ENCODE peak calls at places on chromosomes 12 and 14, in nine cellular contexts. A is epithelial cell of esophagus, P is globus pallidus, W is kidney epithelial cell, J is MCF 10A, I is body of pancreas, X is uterus, O is NCI-H1930, F is endothelial cell. D is an unnamed sample.

GRCh38 chr14:100874411-100875091 is 29.0 kb downstream of the RTL1 start:
- DNase-seq in A (no peak), P (no peak), W (no peak), J (no peak), I (no peak), X (no peak), O (no peak), F (no peak), D (no peak)

GRCh38 chr12:70560671-70561070 is 76.6 kb downstream of the PTPRB start:
- DNase-seq in A (peak; percentile 23), P (no peak), W (no peak), J (no peak), I (no peak), X (no peak), O (no peak), F (no peak), D (no peak)

GRCh38 chr12:47307680-47308399 is 228.1 kb upstream of the AMIGO2 start:
- DNase-seq in A (peak; percentile 80), P (peak; percentile 16), W (peak; percentile 38), J (peak; percentile 75), I (peak; percentile 50), X (no peak), O (peak; percentile 57), F (peak; percentile 26), D (peak; percentile 72)

GRCh38 chr12:129163861-129164260 is 310.6 kb downstream of the GLT1D1 start:
- DNase-seq in A (no peak), P (no peak), W (no peak), J (no peak), I (no peak), X (no peak), O (no peak), F (no peak), D (no peak)

GRCh38 chr14:79091381-79091963 is 921.3 kb downstream of the NRXN3 start:
- DNase-seq in A (no peak), P (no peak), W (no peak), J (no peak), I (peak; percentile 18), X (no peak), O (no peak), F (no peak), D (no peak)

GRCh38 chr12:105538880-105539279 is 208.4 kb downstream of the C12orf75 start:
- DNase-seq in A (no peak), P (no peak), W (no peak), J (no peak), I (no peak), X (no peak), O (no peak), F (no peak), D (no peak)

GRCh38 chr12:90055071-90055470 is 346.4 kb upstream of the ATP2B1 start:
- DNase-seq in A (no peak), P (no peak), W (no peak), J (no peak), I (no peak), X (no peak), O (no peak), F (no peak), D (peak; percentile 13)

GRCh38 chr12:46209914-46210834 is 58.7 kb downstream of the SLC38A1 start:
- DNase-seq in A (peak; percentile 97), P (no peak), W (no peak), J (peak; percentile 95), I (peak; percentile 84), X (peak; percentile 49), O (no peak), F (no peak), D (no peak)

GRCh38 chr12:65308601-65309071 is 30.2 kb downstream of the MSRB3 start:
- DNase-seq in A (peak; percentile 41), P (no peak), W (no peak), J (peak; percentile 8), I (no peak), X (peak; percentile 21), O (no peak), F (no peak), D (no peak)

GRCh38 chr12:108360487-108360886 is 21.4 kb upstream of the CMKLR1 start:
- DNase-seq in A (peak; percentile 6), P (no peak), W (peak; percentile 71), J (peak; percentile 50), I (no peak), X (no peak), O (no peak), F (no peak), D (peak; percentile 41)

GRCh38 chr14:68596701-68597100 is 196.2 kb downstream of the ZFP36L1 start:
- DNase-seq in A (no peak), P (no peak), W (no peak), J (no peak), I (peak; percentile 85), X (peak; percentile 31), O (no peak), F (no peak), D (no peak)

GRCh38 chr12:124296916-124297351 is 2.0 kb downstream of the RFLNA start:
- DNase-seq in A (no peak), P (no peak), W (no peak), J (no peak), I (no peak), X (no peak), O (no peak), F (no peak), D (no peak)

GRCh38 chr14:47300801-47301200 is 374.6 kb downstream of the MDGA2 start:
- DNase-seq in A (no peak), P (no peak), W (peak; percentile 19), J (no peak), I (no peak), X (no peak), O (no peak), F (no peak), D (no peak)

GRCh38 chr12:43069768-43070221 is 480.2 kb upstream of the PRICKLE1 start:
- DNase-seq in A (peak; percentile 3), P (no peak), W (no peak), J (peak; percentile 22), I (peak; percentile 31), X (peak; percentile 24), O (no peak), F (no peak), D (peak; percentile 39)

GRCh38 chr14:87901196-87901595 is 91.8 kb downstream of the GALC start:
- DNase-seq in A (no peak), P (no peak), W (no peak), J (no peak), I (no peak), X (no peak), O (no peak), F (no peak), D (no peak)

GRCh38 chr14:101776315-101776714 is 14.8 kb downstream of the PPP2R5C start:
- DNase-seq in A (no peak), P (no peak), W (no peak), J (no peak), I (no peak), X (no peak), O (no peak), F (no peak), D (no peak)

GRCh38 chr12:104929926-104930325 is 28.2 kb downstream of the SLC41A2 start:
- DNase-seq in A (no peak), P (no peak), W (no peak), J (no peak), I (no peak), X (no peak), O (no peak), F (no peak), D (no peak)

GRCh38 chr12:11814362-11814761 is 164.9 kb downstream of the ETV6 start:
- DNase-seq in A (peak; percentile 80), P (peak; percentile 81), W (peak; percentile 71), J (peak; percentile 42), I (no peak), X (no peak), O (no peak), F (no peak), D (peak; percentile 44)

GRCh38 chr12:54141534-54142475 is 47.0 kb downstream of the SMUG1 start:
- DNase-seq in A (no peak), P (no peak), W (peak; percentile 4), J (no peak), I (no peak), X (peak; percentile 29), O (no peak), F (no peak), D (no peak)

GRCh38 chr12:119727600-119728436 is 59.9 kb downstream of the PRKAB1 start:
- DNase-seq in A (no peak), P (no peak), W (no peak), J (no peak), I (no peak), X (no peak), O (no peak), F (no peak), D (no peak)

GRCh38 chr14:50260511-50260910 is 29.1 kb upstream of the SOS2 start:
- DNase-seq in A (peak; percentile 36), P (peak; percentile 17), W (no peak), J (peak; percentile 52), I (no peak), X (no peak), O (no peak), F (peak; percentile 16), D (peak; percentile 54)

GRCh38 chr12:68918960-68919359 is 14.0 kb downstream of the CPM start:
- DNase-seq in A (no peak), P (no peak), W (no peak), J (no peak), I (no peak), X (no peak), O (no peak), F (no peak), D (no peak)

GRCh38 chr14:58944957-58945356 is 243.5 kb upstream of the DAAM1 start:
- DNase-seq in A (no peak), P (no peak), W (no peak), J (no peak), I (no peak), X (no peak), O (no peak), F (no peak), D (no peak)

D was measured in fibroblast of gingiva.